ENCODE peak calls at places on chromosome 3, in seven cellular contexts. D is CD4-positive, alpha-beta memory T cell; Z is ovary; F is BJ; V is fibroblast of lung; C is CD8-positive, alpha-beta memory T cell; O is prostate gland. R is an unnamed sample.

GRCh38 chr3:12725436-12725835 is 33.6 kb downstream of the TMEM40 start:
- DNase-seq in D (no peak), Z (no peak), F (no peak), V (no peak), C (no peak), O (no peak), R (no peak)

GRCh38 chr3:44418549-44418948 is 58.9 kb downstream of the ZNF445 start:
- DNase-seq in D (no peak), Z (no peak), F (no peak), V (no peak), C (no peak), O (no peak), R (no peak)

GRCh38 chr3:150220791-150221190 is 187.3 kb upstream of the TSC22D2 start:
- DNase-seq in D (no peak), Z (no peak), F (no peak), V (peak), C (no peak), O (no peak), R (no peak)

GRCh38 chr3:9279959-9280358 is 30.5 kb upstream of the SRGAP3 start:
- DNase-seq in D (no peak), Z (no peak), F (no peak), V (peak), C (no peak), O (no peak), R (no peak)

GRCh38 chr3:16508591-16508995 is 4.9 kb downstream of the RFTN1 start:
- DNase-seq in D (no peak), Z (no peak), F (no peak), V (peak), C (no peak), O (no peak), R (no peak)

GRCh38 chr3:114496466-114496865 is 202.6 kb downstream of the TIGIT start:
- DNase-seq in D (no peak), Z (no peak), F (no peak), V (no peak), C (no peak), O (no peak), R (no peak)

GRCh38 chr3:125120370-125121122 is 64.7 kb upstream of the HEG1 start:
- DNase-seq in D (no peak), Z (no peak), F (no peak), V (peak), C (no peak), O (no peak), R (no peak)

GRCh38 chr3:172924546-172924945 is 174.0 kb downstream of the ECT2 start:
- DNase-seq in D (no peak), Z (no peak), F (no peak), V (peak), C (no peak), O (no peak), R (no peak)

GRCh38 chr3:184894051-184894450 is 82.1 kb downstream of the VPS8 start:
- DNase-seq in D (no peak), Z (no peak), F (no peak), V (no peak), C (no peak), O (no peak), R (no peak)

GRCh38 chr3:152488449-152488848 is 219.7 kb downstream of the MBNL1 start:
- DNase-seq in D (no peak), Z (no peak), F (no peak), V (no peak), C (no peak), O (no peak), R (no peak)

GRCh38 chr3:8305371-8305770 is 196.3 kb upstream of the LMCD1 start:
- DNase-seq in D (no peak), Z (no peak), F (no peak), V (no peak), C (no peak), O (no peak), R (no peak)

GRCh38 chr3:64242435-64242834 is 17.2 kb upstream of the PRICKLE2 start:
- DNase-seq in D (no peak), Z (no peak), F (no peak), V (peak), C (no peak), O (no peak), R (no peak)

GRCh38 chr3:185549111-185549510 is 3.3 kb downstream of the LIPH start:
- DNase-seq in D (no peak), Z (no peak), F (peak), V (peak), C (no peak), O (no peak), R (no peak)

GRCh38 chr3:143328459-143328858 is 208.9 kb downstream of the CHST2 start:
- DNase-seq in D (no peak), Z (no peak), F (no peak), V (no peak), C (no peak), O (no peak), R (no peak)

GRCh38 chr3:184592411-184593200 is 31.0 kb downstream of the EPHB3 start:
- DNase-seq in D (no peak), Z (peak), F (peak), V (peak), C (no peak), O (no peak), R (no peak)

GRCh38 chr3:38738630-38739395 is 77.2 kb downstream of the SCN10A start:
- DNase-seq in D (no peak), Z (no peak), F (no peak), V (peak), C (no peak), O (no peak), R (no peak)

GRCh38 chr3:113212845-113213375 is 1.6 kb downstream of the BOC start:
- DNase-seq in D (no peak), Z (no peak), F (no peak), V (no peak), C (no peak), O (no peak), R (no peak)

GRCh38 chr3:15703346-15703745 is 94.4 kb downstream of the ANKRD28 start:
- DNase-seq in D (no peak), Z (no peak), F (no peak), V (no peak), C (no peak), O (no peak), R (no peak)

GRCh38 chr3:100436951-100437350 is 35.6 kb downstream of the LNP1 start:
- DNase-seq in D (no peak), Z (no peak), F (no peak), V (peak), C (no peak), O (no peak), R (no peak)

GRCh38 chr3:39381432-39381831 is 1.7 kb upstream of the SLC25A38 start:
- DNase-seq in D (no peak), Z (no peak), F (no peak), V (no peak), C (no peak), O (no peak), R (no peak)

GRCh38 chr3:43894176-43895049 is 203.7 kb downstream of the ABHD5 start:
- DNase-seq in D (no peak), Z (peak), F (no peak), V (peak), C (no peak), O (peak), R (peak)

GRCh38 chr3:143847787-143848631 is at the start of gene SLC9A9:
- DNase-seq in D (peak), Z (no peak), F (peak), V (peak), C (peak), O (peak), R (peak)

GRCh38 chr3:140035856-140036255 is 100.9 kb downstream of the CLSTN2 start:
- DNase-seq in D (no peak), Z (no peak), F (no peak), V (no peak), C (no peak), O (no peak), R (no peak)

DNA sequence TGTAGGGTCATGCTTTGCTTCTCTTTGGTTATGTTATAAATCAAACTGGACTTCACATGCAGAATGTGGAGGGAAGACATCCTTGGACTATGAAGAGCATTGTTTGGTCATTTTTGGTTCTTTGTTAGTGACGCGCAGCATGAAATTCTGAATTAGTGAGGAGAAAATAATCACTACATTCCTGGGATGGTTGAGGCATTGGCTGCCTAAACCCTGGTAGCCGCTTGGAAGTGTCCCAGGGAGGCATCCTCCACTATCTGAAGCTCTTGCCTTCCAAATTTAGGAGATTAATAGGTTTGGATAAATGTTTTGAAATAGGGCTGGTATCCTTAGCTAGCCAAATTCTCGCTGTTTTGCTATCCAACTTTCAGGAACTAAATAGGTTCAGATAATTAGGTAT is 96.2 kb downstream of the CLSTN2 start:
- DNase-seq in D (no peak), Z (no peak), F (no peak), V (peak), C (no peak), O (no peak), R (no peak)
- H3K4me3 ChIP-seq in D (no peak), Z (no peak), F (no peak), V (no peak), C (no peak), O (no peak), R (no peak)

GRCh38 chr3:119239421-119239820 is 1.3 kb downstream of the B4GALT4 start:
- DNase-seq in D (peak), Z (no peak), F (no peak), V (no peak), C (no peak), O (no peak), R (peak)
- H3K4me3 ChIP-seq in D (peak), Z (peak), F (peak), V (peak), C (peak), O (peak), R (peak)

GRCh38 chr3:154113609-154114008 is 7.6 kb upstream of the ARHGEF26 start:
- DNase-seq in D (no peak), Z (no peak), F (no peak), V (no peak), C (no peak), O (no peak), R (no peak)

GRCh38 chr3:154112146-154112545 is 9.0 kb upstream of the ARHGEF26 start:
- DNase-seq in D (no peak), Z (no peak), F (no peak), V (no peak), C (no peak), O (no peak), R (no peak)

GRCh38 chr3:154105218-154105975 is 15.8 kb upstream of the ARHGEF26 start:
- DNase-seq in D (no peak), Z (no peak), F (no peak), V (peak), C (no peak), O (no peak), R (no peak)

GRCh38 chr3:154115332-154115731 is 5.9 kb upstream of the ARHGEF26 start:
- DNase-seq in D (no peak), Z (no peak), F (no peak), V (no peak), C (no peak), O (no peak), R (no peak)

DNA sequence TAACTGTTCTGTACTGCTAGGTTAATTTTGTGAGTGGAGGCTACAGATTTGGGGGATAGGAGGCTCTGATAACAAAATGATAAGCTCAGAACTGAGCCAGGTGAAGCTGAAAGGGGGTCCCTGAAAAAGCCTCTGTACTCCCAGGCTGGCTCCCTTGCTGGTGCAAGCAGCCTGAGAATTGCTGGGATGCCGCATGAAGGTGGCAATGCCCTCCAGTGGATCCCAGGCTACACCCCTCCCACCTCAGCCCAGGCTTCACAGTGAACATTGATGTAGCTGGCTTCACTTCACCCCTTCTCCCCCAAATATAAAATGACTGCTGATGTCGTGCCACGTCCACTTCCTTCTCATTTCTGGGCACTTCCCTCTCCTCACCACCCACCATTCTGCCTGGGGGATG is 9.8 kb upstream of the ARHGEF26 start:
- DNase-seq in D (no peak), Z (no peak), F (no peak), V (no peak), C (no peak), O (no peak), R (no peak)
- H3K4me3 ChIP-seq in D (no peak), Z (no peak), F (no peak), V (no peak), C (no peak), O (no peak), R (no peak)

DNA sequence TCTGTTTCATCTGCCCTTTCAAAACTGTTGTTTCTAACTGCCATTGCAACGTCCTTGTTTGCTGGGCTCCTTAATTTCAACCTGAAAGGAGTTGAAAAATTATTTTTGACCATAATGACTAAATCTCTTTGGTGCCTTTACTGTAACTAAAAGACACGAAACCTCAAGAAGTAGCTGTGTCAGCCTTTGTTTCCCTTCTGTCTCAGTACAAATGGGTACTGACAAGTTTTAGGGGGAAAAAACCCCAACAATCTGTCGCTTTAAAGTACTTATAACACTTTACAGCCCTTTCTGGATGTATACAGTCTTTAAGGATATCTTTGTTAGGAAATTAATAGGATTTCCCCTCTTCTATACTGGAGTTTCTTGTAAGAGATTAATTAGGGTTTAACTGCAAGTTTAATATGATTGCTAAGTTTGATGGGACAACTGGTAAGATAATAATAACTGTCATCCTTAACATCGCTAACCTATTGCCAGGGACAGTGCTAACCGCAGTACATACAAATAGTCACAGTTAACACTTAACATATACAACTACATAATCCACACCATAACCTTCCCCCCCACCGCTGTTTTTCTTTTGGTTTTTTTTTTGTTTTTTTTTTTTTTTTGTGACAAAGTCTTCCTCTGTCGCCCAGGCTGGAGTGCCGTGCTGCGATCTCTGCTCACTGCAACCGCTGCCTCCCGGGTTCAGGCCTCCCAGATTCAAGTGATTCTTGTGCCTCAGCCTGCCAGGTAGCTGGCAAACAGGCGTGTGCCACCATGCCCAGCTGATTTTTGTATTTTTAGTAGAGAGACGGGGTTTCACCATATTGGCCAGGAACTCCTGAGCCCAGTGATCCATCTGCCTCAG is 1.7 kb downstream of the GXYLT2 start:
- DNase-seq in D (no peak), Z (peak), F (no peak), V (no peak), C (no peak), O (no peak), R (no peak)
- H3K4me3 ChIP-seq in D (no peak), Z (peak), F (peak), V (peak), C (no peak), O (no peak), R (no peak)

DNA sequence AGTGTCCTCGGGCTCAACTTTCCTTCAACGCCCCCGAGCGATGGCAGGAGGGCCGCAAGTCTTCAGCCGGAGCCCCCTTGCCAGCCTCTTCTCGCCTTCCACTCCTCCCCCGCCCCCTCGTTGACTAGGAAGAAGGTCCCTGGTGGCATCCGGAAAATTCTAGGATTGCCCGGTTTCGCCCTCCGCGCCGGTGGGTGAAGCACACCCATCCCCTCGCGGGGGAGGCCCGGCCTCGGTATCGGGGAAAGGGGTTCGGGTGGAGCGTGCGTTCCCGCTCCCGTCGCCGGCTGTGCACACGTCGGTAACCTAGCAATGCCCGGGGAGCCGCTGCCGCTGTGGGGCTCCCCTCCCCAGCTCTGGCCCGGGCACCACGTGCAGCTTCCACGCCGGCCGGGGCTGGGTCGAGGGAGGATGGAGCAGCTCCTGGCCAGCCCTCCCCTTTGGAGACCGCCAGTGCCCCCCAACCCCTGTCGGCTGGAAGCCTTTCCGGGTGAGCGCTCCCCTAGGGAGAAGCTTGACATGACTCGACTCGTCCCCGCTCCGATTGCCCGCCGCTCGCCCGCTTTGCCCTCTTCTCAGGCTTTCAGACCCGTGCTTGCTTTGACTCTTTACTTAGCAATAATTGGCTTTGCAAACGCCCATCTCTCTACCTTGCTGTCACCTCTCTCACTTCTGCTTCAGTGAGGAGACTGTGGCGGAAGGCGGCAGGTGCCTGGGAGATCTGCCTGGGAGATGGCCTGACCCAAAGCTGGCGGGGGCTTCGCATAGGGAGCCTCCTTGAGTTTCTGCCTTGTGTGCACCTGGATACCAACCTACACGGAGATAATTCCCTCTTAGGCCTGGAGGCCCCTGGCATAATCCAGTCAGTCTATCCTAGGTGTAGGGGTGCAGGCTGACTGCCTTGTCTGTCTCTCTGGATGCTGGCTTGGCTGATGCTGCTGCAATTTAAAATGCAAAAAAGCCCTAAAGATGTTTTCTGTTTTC is 1.4 kb downstream of the CACNA1D start:
- DNase-seq in D (no peak), Z (peak), F (no peak), V (no peak), C (no peak), O (no peak), R (no peak)
- H3K4me3 ChIP-seq in D (no peak), Z (peak), F (no peak), V (peak), C (no peak), O (peak), R (no peak)

GRCh38 chr3:156643729-156644389 is 30.5 kb upstream of the TIPARP start:
- DNase-seq in D (peak), Z (no peak), F (no peak), V (peak), C (peak), O (no peak), R (peak)
- H3K4me3 ChIP-seq in D (no peak), Z (no peak), F (no peak), V (no peak), C (no peak), O (no peak), R (no peak)

GRCh38 chr3:127630811-127631714 is 2.1 kb downstream of the PODXL2 start:
- DNase-seq in D (no peak), Z (no peak), F (no peak), V (no peak), C (no peak), O (no peak), R (no peak)

GRCh38 chr3:127632035-127632434 is 3.0 kb downstream of the PODXL2 start:
- DNase-seq in D (no peak), Z (no peak), F (no peak), V (no peak), C (no peak), O (no peak), R (no peak)

GRCh38 chr3:127628426-127628787 is 578 bp upstream of the PODXL2 start:
- DNase-seq in D (no peak), Z (no peak), F (no peak), V (no peak), C (no peak), O (no peak), R (no peak)

GRCh38 chr3:127629462-127630403 is 748 bp downstream of the PODXL2 start:
- DNase-seq in D (peak), Z (peak), F (no peak), V (no peak), C (peak), O (no peak), R (peak)

DNA sequence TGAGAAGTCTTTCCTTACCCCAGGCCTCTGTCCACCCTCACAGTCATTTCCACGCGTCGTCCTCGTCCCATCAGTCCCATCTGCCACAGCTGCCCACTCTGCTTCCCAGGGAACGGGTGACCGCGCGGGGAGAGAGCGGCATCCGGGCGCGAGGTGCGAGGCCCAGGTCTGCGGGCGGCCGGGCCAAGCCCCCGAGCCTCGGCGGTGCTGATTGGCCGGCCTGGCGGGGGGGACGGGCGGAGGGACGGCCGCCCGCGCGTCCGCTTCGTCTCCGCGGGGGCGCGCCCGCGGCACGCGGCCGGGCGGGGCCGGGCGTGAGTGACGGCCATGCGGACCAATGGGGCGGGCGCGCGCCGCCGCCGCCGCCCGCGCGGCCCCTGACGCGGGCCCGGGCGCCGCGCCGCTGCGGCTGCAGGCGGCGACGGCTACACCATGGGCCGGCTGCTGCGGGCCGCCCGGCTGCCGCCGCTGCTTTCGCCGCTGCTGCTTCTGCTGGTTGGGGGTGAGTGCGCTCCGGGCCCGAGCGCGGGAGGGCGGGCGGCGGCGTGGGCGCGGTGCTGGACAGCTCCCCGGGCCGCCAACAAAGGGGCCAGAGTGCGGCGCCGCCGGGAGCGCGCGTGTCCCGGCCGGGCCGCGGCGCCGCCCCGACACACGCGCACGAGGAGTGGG is at the start of gene PODXL2:
- DNase-seq in D (peak), Z (peak), F (no peak), V (peak), C (peak), O (peak), R (peak)
- H3K4me3 ChIP-seq in D (peak), Z (peak), F (peak), V (peak), C (peak), O (peak), R (peak)

GRCh38 chr3:62872318-62872717 is 2.9 kb downstream of the CADPS start:
- DNase-seq in D (no peak), Z (no peak), F (no peak), V (no peak), C (no peak), O (no peak), R (no peak)
- H3K4me3 ChIP-seq in D (no peak), Z (no peak), F (no peak), V (no peak), C (no peak), O (no peak), R (no peak)